ENCODE peak calls at places on chromosomes 13 and 19, in four cellular contexts. L, G, W and V are unnamed samples.

GRCh38 chr13:27039171-27039701 is 132.4 kb downstream of the USP12 start:
- DNase-seq in G (no peak), L (no peak), W (no peak), V (no peak)

GRCh38 chr19:29259153-29259552 is 46.2 kb upstream of the UQCRFS1 start:
- DNase-seq in L (no peak), G (no peak), W (no peak), V (no peak)

GRCh38 chr19:55461974-55462628 is 659 bp upstream of the ISOC2 start:
- DNase-seq in W (no peak), G (no peak), L (no peak), V (no peak)

GRCh38 chr13:76812971-76813691 is 73.1 kb downstream of the KCTD12 start:
- DNase-seq in L (no peak), G (no peak), W (no peak), V (no peak)

GRCh38 chr13:55341891-55342290 is 1798.8 kb upstream of the PRR20A start:
- DNase-seq in G (no peak), W (no peak), L (no peak), V (no peak)

GRCh38 chr19:30332445-30333234 is 39.5 kb upstream of the ZNF536 start:
- DNase-seq in G (no peak), L (no peak), W (no peak), V (no peak)

GRCh38 chr19:36986601-36987000 is 70.5 kb downstream of the ZNF568 start:
- DNase-seq in L (no peak), G (no peak), W (no peak), V (no peak)

GRCh38 chr13:72696590-72696989 is 30.8 kb downstream of the MZT1 start:
- DNase-seq in W (no peak), L (no peak), G (no peak), V (no peak)

GRCh38 chr19:49442354-49442753 is 1.0 kb upstream of the SLC17A7 start:
- DNase-seq in W (no peak), G (no peak), L (no peak), V (no peak)

GRCh38 chr13:31996611-31997010 is 35.0 kb upstream of the FRY start:
- DNase-seq in G (no peak), L (no peak), W (no peak), V (no peak)

GRCh38 chr13:44815507-44816074 is 173.7 kb downstream of the NUFIP1 start:
- DNase-seq in G (peak), L (no peak), W (no peak), V (no peak)

GRCh38 chr13:107834268-107834667 is 381.1 kb downstream of the LIG4 start:
- DNase-seq in G (no peak), L (no peak), W (no peak), V (no peak)

GRCh38 chr13:50214514-50214913 is 199.3 kb downstream of the KCNRG start:
- DNase-seq in G (no peak), L (no peak), W (no peak), V (no peak)